ENCODE peak calls at places on chromosomes 7 and 10, in four cellular contexts. L is lung, W is tibial nerve, U is upper lobe of left lung. Y is an unnamed sample.

GRCh38 chr10:46553238-46554049 is 3.0 kb downstream of the GPRIN2 start:
- DNase-seq in L (peak; percentile 29), W (peak; percentile 11), U (peak; percentile 22), Y (no peak)

GRCh38 chr10:97572214-97572989 is at the start of gene ANKRD2:
- DNase-seq in L (peak; percentile 78), W (peak; percentile 60), U (peak; percentile 84), Y (peak; percentile 56)

GRCh38 chr7:129875745-129876411 is 76.9 kb downstream of the UBE2H start:
- DNase-seq in L (no peak), W (no peak), U (no peak), Y (peak; percentile 33)

GRCh38 chr10:131743190-131744151 is 157.3 kb upstream of the PPP2R2D start:
- DNase-seq in L (no peak), W (no peak), U (peak; percentile 14), Y (no peak)

GRCh38 chr10:104844073-104844472 is 203.0 kb downstream of the SORCS3 start:
- DNase-seq in L (no peak), W (no peak), U (no peak), Y (no peak)

GRCh38 chr7:47181609-47182264 is 400.2 kb downstream of the TNS3 start:
- DNase-seq in L (no peak), W (no peak), U (peak; percentile 51), Y (no peak)

GRCh38 chr7:29866490-29866930 is 60.2 kb downstream of the WIPF3 start:
- DNase-seq in L (peak; percentile 58), W (peak; percentile 22), U (peak; percentile 72), Y (peak; percentile 31)

GRCh38 chr10:106582291-106582690 is 582.2 kb downstream of the SORCS1 start:
- DNase-seq in L (no peak), W (no peak), U (no peak), Y (no peak)

GRCh38 chr7:78716876-78717275 is 736.6 kb downstream of the MAGI2 start:
- DNase-seq in L (no peak), W (no peak), U (no peak), Y (no peak)

GRCh38 chr7:73721237-73721848 is 1.9 kb upstream of the STX1A start:
- DNase-seq in L (no peak), W (no peak), U (peak; percentile 49), Y (no peak)

GRCh38 chr7:96308253-96308949 is 13.5 kb downstream of the SLC25A13 start:
- DNase-seq in L (no peak), W (no peak), U (no peak), Y (no peak)

GRCh38 chr7:28106316-28106957 is 74.2 kb downstream of the JAZF1 start:
- DNase-seq in L (no peak), W (no peak), U (no peak), Y (no peak)

GRCh38 chr10:61024801-61025201 is 80.8 kb upstream of the RHOBTB1 start:
- DNase-seq in L (no peak), W (no peak), U (no peak), Y (no peak)

GRCh38 chr10:44240766-44241165 is 144.1 kb downstream of the CXCL12 start:
- DNase-seq in L (no peak), W (no peak), U (no peak), Y (no peak)

GRCh38 chr10:117053548-117053947 is 48.6 kb upstream of the SHTN1 start:
- DNase-seq in L (no peak), W (no peak), U (no peak), Y (no peak)

GRCh38 chr7:85135931-85136330 is 50.9 kb downstream of the SEMA3D start:
- DNase-seq in L (no peak), W (no peak), U (no peak), Y (peak; percentile 16)

GRCh38 chr10:16776896-16777295 is 40.3 kb downstream of the RSU1 start:
- DNase-seq in L (no peak), W (no peak), U (no peak), Y (no peak)

GRCh38 chr10:107398115-107398514 is 233.6 kb upstream of the SORCS1 start:
- DNase-seq in L (no peak), W (no peak), U (no peak), Y (no peak)

GRCh38 chr7:26292768-26293560 is 1.3 kb downstream of the SNX10 start:
- DNase-seq in L (no peak), W (no peak), U (peak; percentile 53), Y (no peak)

GRCh38 chr10:110460111-110460809 is 37.4 kb upstream of the DUSP5 start:
- DNase-seq in L (no peak), W (no peak), U (peak; percentile 31), Y (no peak)

GRCh38 chr10:46541735-46542566 is 14.5 kb downstream of the GPRIN2 start:
- DNase-seq in L (no peak), W (peak; percentile 11), U (peak; percentile 23), Y (no peak)

GRCh38 chr7:16754869-16755317 is 1.3 kb downstream of the TSPAN13 start:
- DNase-seq in L (no peak), W (no peak), U (no peak), Y (no peak)

GRCh38 chr7:74092964-74093339 is 9.3 kb downstream of the LIMK1 start:
- DNase-seq in L (peak; percentile 42), W (peak; percentile 45), U (peak; percentile 72), Y (no peak)

GRCh38 chr10:4931587-4931986 is 31.6 kb upstream of the AKR1C1 start:
- DNase-seq in L (no peak), W (no peak), U (no peak), Y (no peak)

GRCh38 chr7:20574784-20575757 is 40.4 kb upstream of the ABCB5 start:
- DNase-seq in L (no peak), W (no peak), U (no peak), Y (no peak)

GRCh38 chr10:23516530-23516929 is 77.7 kb downstream of the OTUD1 start:
- DNase-seq in L (no peak), W (no peak), U (no peak), Y (peak; percentile 1)

Y was measured in astrocyte of the cerebellum.